ENCODE peak calls at places on chromosomes 5 and 9, in seven cellular contexts. V is sigmoid colon, E is heart left ventricle, M is IMR-90, I is stomach, Q is transverse colon, Z is Peyer's patch. K is an unnamed sample. For H3K36me3, the result is how much of the 10 kb centered on the place peaks cover.

GRCh38 chr5:60402161-60402785 is 297.7 kb downstream of the DEPDC1B start:
- DNase-seq in V (no peak), E (no peak), M (no peak), I (no peak), Q (no peak), Z (no peak), K (no peak)

GRCh38 chr5:6188344-6188743 is 190.0 kb downstream of the MED10 start:
- DNase-seq in V (no peak), E (no peak), M (no peak), I (no peak), Q (no peak), Z (no peak), K (no peak)

GRCh38 chr5:144065766-144066165 is 104.7 kb downstream of the YIPF5 start:
- DNase-seq in V (no peak), E (no peak), M (no peak), I (no peak), Q (no peak), Z (no peak), K (no peak)

GRCh38 chr5:127080001-127080478 is 6.7 kb upstream of the C5orf63 start:
- DNase-seq in V (no peak), E (no peak), M (no peak), I (no peak), Q (no peak), Z (no peak), K (no peak)

GRCh38 chr5:10663531-10664183 is 97.4 kb downstream of the DAP start:
- DNase-seq in V (peak), E (no peak), M (peak), I (peak), Q (no peak), Z (no peak), K (no peak)

GRCh38 chr5:40318378-40318777 is 361.3 kb upstream of the PTGER4 start:
- DNase-seq in V (no peak), E (no peak), M (no peak), I (no peak), Q (no peak), Z (no peak), K (no peak)

GRCh38 chr5:68305223-68305865 is 89.8 kb downstream of the PIK3R1 start:
- DNase-seq in V (no peak), E (no peak), M (no peak), I (no peak), Q (no peak), Z (no peak), K (no peak)

GRCh38 chr9:87873607-87874319 is 8.9 kb upstream of the SPATA31E1 start:
- DNase-seq in V (no peak), E (no peak), M (peak), I (no peak), Q (peak), Z (peak), K (no peak)

GRCh38 chr9:29966247-29966646 is 2393.0 kb upstream of the C9orf72 start:
- DNase-seq in V (no peak), E (no peak), M (no peak), I (no peak), Q (no peak), Z (no peak), K (no peak)

GRCh38 chr5:115857621-115858349 is 16.1 kb downstream of the AP3S1 start:
- DNase-seq in V (no peak), E (no peak), M (peak), I (no peak), Q (no peak), Z (no peak), K (no peak)

GRCh38 chr9:71487046-71487445 is 281.3 kb downstream of the CEMIP2 start:
- DNase-seq in V (no peak), E (no peak), M (no peak), I (peak), Q (no peak), Z (no peak), K (no peak)

DNA sequence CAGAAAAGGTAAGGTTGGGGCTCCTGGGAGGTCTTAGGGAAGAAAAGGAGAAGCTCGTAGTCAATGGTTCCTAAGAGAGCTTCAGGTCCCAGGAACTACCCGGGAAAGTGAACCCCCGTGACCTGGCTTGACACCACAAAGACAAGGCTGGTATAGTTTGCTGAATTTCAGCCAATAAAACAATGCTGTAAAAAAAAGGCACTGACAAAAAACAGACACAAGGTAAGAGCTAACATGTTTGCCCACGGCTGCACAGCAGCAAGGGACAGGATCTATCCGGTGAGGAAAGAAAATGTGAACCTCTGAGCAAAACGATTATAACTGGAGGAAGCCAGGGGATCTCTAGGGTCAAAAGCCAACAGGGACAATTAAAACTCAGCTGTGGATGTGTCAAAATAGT is 17.1 kb downstream of the SLIT3 start:
- DNase-seq in V (no peak), E (no peak), M (no peak), I (no peak), Q (no peak), Z (no peak), K (no peak)
- H3K36me3 ChIP-seq in V (under half), E (under half), M (under half), I (under half), Q (under half), Z (under half), K (under half)

DNA sequence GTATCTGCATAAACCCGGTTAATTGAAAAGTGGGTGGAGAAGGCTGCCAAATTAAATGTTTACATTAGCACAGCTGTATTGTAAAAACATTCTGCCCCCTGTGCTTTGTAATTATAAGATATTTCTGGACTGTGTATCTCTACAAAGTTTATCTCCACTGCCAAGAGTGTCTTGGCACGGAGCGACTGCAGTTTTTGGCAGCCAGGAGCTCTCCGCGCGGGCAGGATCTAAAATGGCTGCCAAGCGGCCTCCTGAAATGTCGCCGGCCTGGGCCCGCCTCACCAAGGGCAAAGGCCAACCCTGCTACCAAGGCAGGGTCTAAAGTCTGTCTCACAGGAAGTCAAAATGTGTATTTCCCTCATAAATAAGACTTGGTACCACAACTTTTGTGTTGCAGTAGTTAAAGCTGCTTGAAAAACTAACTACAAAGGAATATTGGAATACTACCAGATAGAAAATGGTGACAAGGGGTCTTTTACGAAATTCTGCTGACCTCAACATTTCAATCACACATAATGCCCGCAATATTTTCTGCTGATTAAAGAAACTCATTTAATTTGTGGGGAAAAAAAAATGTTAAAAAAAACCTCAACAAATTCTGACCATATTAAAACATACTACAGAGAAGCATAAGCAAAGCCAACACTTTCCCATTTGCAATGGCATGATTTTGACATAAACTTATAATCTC is 110.4 kb downstream of the NFIB start:
- DNase-seq in V (peak), E (peak), M (no peak), I (peak), Q (peak), Z (peak), K (no peak)
- H3K4me3 ChIP-seq in V (peak), E (no peak), M (no peak), I (peak), Q (no peak), Z (no peak), K (no peak)

DNA sequence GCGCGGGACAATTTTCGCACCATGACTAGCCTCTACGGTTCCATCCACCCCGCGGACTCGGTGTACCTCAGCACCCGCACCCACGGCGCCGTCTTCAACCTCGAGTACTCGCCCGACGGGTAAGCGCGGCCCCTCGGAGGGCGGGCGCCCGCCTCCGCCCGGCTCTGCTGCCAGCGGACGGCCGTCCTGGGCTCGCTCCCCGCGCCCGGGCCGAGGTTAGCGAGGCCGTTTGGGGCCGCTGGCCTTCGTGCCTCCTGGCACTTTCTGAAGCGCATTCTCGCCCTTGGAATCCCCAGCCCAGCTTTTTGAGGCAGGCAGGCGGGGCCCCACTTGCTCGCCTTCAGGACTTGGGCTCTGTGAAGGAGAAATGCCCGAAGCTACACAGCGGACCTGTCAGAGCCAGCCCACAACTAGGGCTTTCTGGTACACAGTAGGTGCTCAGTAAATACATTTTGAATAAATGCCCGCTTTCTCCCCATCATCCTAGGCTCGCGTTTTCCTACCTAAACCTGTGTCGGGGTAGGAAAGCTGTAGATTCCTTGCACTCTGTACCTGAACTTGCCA is 772 bp downstream of the DCAF10 start:
- DNase-seq in V (no peak), E (peak), M (peak), I (peak), Q (peak), Z (peak), K (peak)
- TF ChIP-seq POLR2A in V (no peak), E (no peak), M (no peak), I (no peak), Q (no peak), Z (no peak), K (no peak)

GRCh38 chr5:72137826-72138409 is 30.6 kb downstream of the MAP1B start:
- DNase-seq in V (no peak), E (no peak), M (no peak), I (no peak), Q (no peak), Z (no peak), K (no peak)
- H3K36me3 ChIP-seq in V (under half), E (under half), M (under half), I (under half), Q (under half), Z (under half), K (under half)

GRCh38 chr5:180352116-180352975 is 790 bp downstream of the GFPT2 start:
- DNase-seq in V (peak), E (no peak), M (no peak), I (no peak), Q (no peak), Z (no peak), K (no peak)

GRCh38 chr5:180353963-180354574 is 933 bp upstream of the GFPT2 start:
- DNase-seq in V (no peak), E (no peak), M (no peak), I (no peak), Q (no peak), Z (no peak), K (no peak)

GRCh38 chr5:180354966-180355365 is 1.8 kb upstream of the GFPT2 start:
- DNase-seq in V (no peak), E (no peak), M (no peak), I (no peak), Q (no peak), Z (no peak), K (no peak)

GRCh38 chr5:180353226-180353962 is at the start of gene GFPT2:
- DNase-seq in V (peak), E (peak), M (peak), I (peak), Q (peak), Z (peak), K (peak)

DNA sequence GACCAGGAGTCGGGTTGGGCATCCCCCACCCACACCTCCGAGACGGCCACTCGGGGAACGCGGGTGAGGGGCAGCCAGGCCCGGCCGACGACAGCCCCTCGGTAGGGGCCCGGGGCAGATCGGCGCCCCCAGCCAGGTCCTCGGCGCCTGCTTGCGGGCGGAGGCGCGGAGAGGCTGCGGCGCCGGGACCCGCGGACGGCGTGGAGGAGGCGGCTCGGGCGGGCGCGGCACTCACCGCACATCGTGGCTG is 235 bp downstream of the GFPT2 start:
- DNase-seq in V (peak), E (no peak), M (no peak), I (no peak), Q (no peak), Z (no peak), K (no peak)
- H3K4me3 ChIP-seq in V (peak), E (peak), M (peak), I (peak), Q (peak), Z (peak), K (peak)

GRCh38 chr5:140114341-140115185 is 654 bp downstream of the PURA start:
- DNase-seq in V (peak), E (peak), M (peak), I (peak), Q (peak), Z (peak), K (peak)
- TF ChIP-seq POLR2A in V (peak), E (no peak), M (no peak), I (peak), Q (peak), Z (peak), K (no peak)

DNA sequence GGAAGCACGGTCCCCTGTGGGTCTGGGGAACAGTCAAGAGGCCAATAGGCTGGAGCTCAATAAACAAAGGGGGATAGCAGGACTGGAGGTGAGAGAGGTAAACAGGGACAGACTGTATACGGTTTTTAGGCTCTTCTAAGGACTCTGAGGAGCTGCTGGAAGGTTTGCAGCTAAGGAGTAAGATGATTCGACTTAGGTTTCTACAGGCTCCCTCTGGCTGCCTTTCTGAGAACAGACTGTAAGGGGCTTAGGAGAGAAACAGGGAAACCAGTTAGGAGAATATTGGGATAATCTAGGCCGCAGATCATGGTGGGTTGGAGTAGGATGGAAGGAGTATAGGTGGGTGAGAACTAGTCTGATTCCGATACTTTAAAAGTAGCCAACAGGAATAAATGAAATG is 10.4 kb downstream of the CDK5RAP2 start:
- DNase-seq in V (no peak), E (no peak), M (peak), I (no peak), Q (no peak), Z (no peak), K (no peak)
- H3K36me3 ChIP-seq in V (under half), E (half or more), M (under half), I (under half), Q (half or more), Z (half or more), K (under half)

GRCh38 chr5:107324071-107324470 is 346.7 kb downstream of the EFNA5 start:
- DNase-seq in V (no peak), E (no peak), M (peak), I (no peak), Q (no peak), Z (no peak), K (no peak)

GRCh38 chr5:107331882-107332281 is 338.9 kb downstream of the EFNA5 start:
- DNase-seq in V (no peak), E (no peak), M (no peak), I (no peak), Q (no peak), Z (no peak), K (no peak)

GRCh38 chr5:107330903-107331302 is 339.8 kb downstream of the EFNA5 start:
- DNase-seq in V (no peak), E (no peak), M (no peak), I (no peak), Q (no peak), Z (no peak), K (no peak)

GRCh38 chr5:107331312-107331711 is 339.4 kb downstream of the EFNA5 start:
- DNase-seq in V (no peak), E (no peak), M (no peak), I (no peak), Q (no peak), Z (no peak), K (no peak)

GRCh38 chr5:107329850-107330249 is 340.9 kb downstream of the EFNA5 start:
- DNase-seq in V (no peak), E (no peak), M (no peak), I (no peak), Q (no peak), Z (no peak), K (no peak)
- H3K4me3 ChIP-seq in V (no peak), E (no peak), M (no peak), I (no peak), Q (no peak), Z (no peak), K (no peak)

GRCh38 chr9:34650816-34651215 is 1.2 kb upstream of the IL11RA start:
- DNase-seq in V (no peak), E (no peak), M (peak), I (no peak), Q (no peak), Z (no peak), K (no peak)

GRCh38 chr9:34653131-34653530 is 1.1 kb downstream of the IL11RA start:
- DNase-seq in V (no peak), E (no peak), M (peak), I (no peak), Q (no peak), Z (no peak), K (no peak)

GRCh38 chr9:34652608-34653007 is 623 bp downstream of the IL11RA start:
- DNase-seq in V (no peak), E (no peak), M (no peak), I (no peak), Q (no peak), Z (no peak), K (no peak)

GRCh38 chr9:34651286-34651685 is 699 bp upstream of the IL11RA start:
- DNase-seq in V (peak), E (peak), M (peak), I (peak), Q (peak), Z (no peak), K (no peak)

DNA sequence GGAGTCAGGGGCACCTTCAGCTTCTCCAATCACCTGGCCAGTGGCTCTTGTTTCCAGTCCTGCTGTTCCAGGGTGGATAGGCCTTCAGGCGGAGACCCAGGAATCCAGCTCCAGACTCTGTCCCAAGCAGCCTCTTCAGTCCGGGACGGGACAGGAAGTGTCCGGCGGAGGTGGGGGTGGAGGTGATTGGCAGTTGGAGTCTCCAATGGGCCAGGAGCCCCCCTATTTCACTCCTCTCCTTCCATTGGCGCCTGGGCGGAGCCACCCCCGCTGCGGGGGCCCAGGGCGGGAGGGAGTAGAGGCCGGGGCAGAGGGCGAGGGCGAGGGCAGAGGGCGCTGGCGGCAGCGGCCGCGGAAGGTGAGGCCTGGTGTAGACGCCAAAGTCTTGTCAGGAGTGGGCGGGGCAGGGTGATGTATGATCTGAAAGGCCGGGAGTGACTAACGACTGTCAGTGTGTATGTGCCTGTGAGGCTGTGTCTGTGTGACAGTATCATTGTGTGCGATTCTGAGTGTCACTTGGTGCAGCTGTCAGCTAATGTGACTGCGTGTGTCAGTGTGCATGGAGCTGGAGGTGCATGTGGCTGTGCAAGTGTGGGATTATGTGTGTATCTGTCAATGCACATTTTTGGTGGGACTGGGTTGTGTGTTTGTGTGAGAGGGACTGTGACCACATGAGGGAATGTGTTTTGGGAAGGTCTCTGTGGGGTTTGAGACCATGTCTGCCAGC is at the start of gene IL11RA:
- DNase-seq in V (peak), E (peak), M (peak), I (peak), Q (peak), Z (peak), K (peak)
- TF ChIP-seq POLR2A in V (peak), E (peak), M (no peak), I (no peak), Q (peak), Z (peak), K (no peak)